ENCODE peak calls at places on chromosomes 12 and 14, in seven cellular contexts. O is hepatocyte, X is GM04504, S is fibroblast of mammary gland, K is activated T-cell treated with anti-CD3 and anti-CD28 coated beads for 48 hours, Y is hippocampal formation, U is kidney. E is an unnamed sample.

GRCh38 chr12:127162902-127163301 is 1104.1 kb upstream of the TMEM132C start:
- DNase-seq in U (no peak), Y (no peak), K (peak), O (peak), X (peak), S (peak), E (peak)

GRCh38 chr14:73500360-73500759 is 9.6 kb downstream of the RIOX1 start:
- DNase-seq in Y (no peak), U (no peak), K (no peak), S (no peak), X (no peak), O (no peak), E (no peak)

GRCh38 chr12:53069621-53070410 is 9.4 kb downstream of the SPRYD3 start:
- DNase-seq in O (no peak), Y (no peak), K (no peak), U (peak), X (no peak), S (no peak), E (no peak)

GRCh38 chr14:92153581-92153980 is 31.8 kb downstream of the CPSF2 start:
- DNase-seq in K (no peak), X (no peak), U (no peak), S (no peak), O (no peak), Y (no peak), E (no peak)

GRCh38 chr14:31774567-31774966 is 213.4 kb downstream of the NUBPL start:
- DNase-seq in K (no peak), X (no peak), O (no peak), Y (no peak), U (no peak), S (no peak), E (no peak)

GRCh38 chr12:2797721-2798418 is 3.1 kb downstream of the FKBP4 start:
- DNase-seq in X (no peak), U (no peak), S (no peak), Y (no peak), O (no peak), K (no peak), E (no peak)

GRCh38 chr12:20125259-20125919 is 242.9 kb upstream of the PDE3A start:
- DNase-seq in O (no peak), Y (no peak), S (peak), K (no peak), X (no peak), U (no peak), E (no peak)

GRCh38 chr12:65496617-65497016 is 218.1 kb downstream of the MSRB3 start:
- DNase-seq in Y (no peak), X (no peak), S (peak), K (no peak), O (peak), U (no peak), E (no peak)

GRCh38 chr12:124233041-124233836 is 61.7 kb upstream of the RFLNA start:
- DNase-seq in Y (no peak), X (peak), U (no peak), K (no peak), O (peak), S (peak), E (no peak)

GRCh38 chr12:100823988-100824387 is 29.4 kb downstream of the ANO4 start:
- DNase-seq in X (no peak), O (no peak), K (no peak), S (peak), U (no peak), Y (no peak), E (no peak)

GRCh38 chr12:47910486-47910885 is 5.7 kb upstream of the VDR start:
- DNase-seq in U (no peak), K (no peak), S (peak), Y (no peak), X (no peak), O (no peak), E (no peak)

GRCh38 chr12:22334696-22335290 is at the start of gene ST8SIA1:
- DNase-seq in O (peak), X (no peak), Y (peak), S (peak), K (no peak), U (peak), E (peak)

GRCh38 chr14:95840094-95840493 is 36.5 kb upstream of the TUNAR start:
- DNase-seq in X (no peak), Y (no peak), S (no peak), O (no peak), K (no peak), U (no peak), E (no peak)

GRCh38 chr12:12872139-12872933 is 19.0 kb upstream of the GPRC5A start:
- DNase-seq in X (no peak), O (peak), K (no peak), Y (no peak), S (peak), U (no peak), E (no peak)

GRCh38 chr12:51531982-51532497 is 59.0 kb upstream of the SCN8A start:
- DNase-seq in S (peak), K (peak), U (no peak), Y (peak), O (peak), X (peak), E (peak)

GRCh38 chr12:34403706-34404376 is 381.5 kb downstream of the ALG10 start:
- DNase-seq in Y (no peak), X (no peak), K (no peak), S (no peak), U (peak), O (peak), E (no peak)

GRCh38 chr12:93778306-93778705 is 101.1 kb downstream of the CRADD start:
- DNase-seq in O (peak), K (no peak), S (peak), X (peak), Y (no peak), U (no peak), E (no peak)

GRCh38 chr14:101604228-101604934 is 43.1 kb downstream of the DIO3 start:
- DNase-seq in K (no peak), S (no peak), O (no peak), X (no peak), U (no peak), Y (no peak), E (no peak)

GRCh38 chr12:42571327-42572009 is 18.1 kb downstream of the PRICKLE1 start:
- DNase-seq in X (no peak), K (no peak), U (no peak), S (no peak), Y (no peak), O (no peak), E (no peak)

GRCh38 chr12:131829351-131829794 is 1.2 kb downstream of the MMP17 start:
- DNase-seq in U (no peak), Y (no peak), X (no peak), S (no peak), K (no peak), O (peak), E (no peak)

GRCh38 chr14:69708586-69709169 is 58.3 kb upstream of the SRSF5 start:
- DNase-seq in U (peak), O (no peak), Y (peak), S (no peak), K (no peak), X (no peak), E (no peak)

GRCh38 chr12:103986823-103987222 is 21.2 kb downstream of the TDG start:
- DNase-seq in Y (no peak), O (no peak), K (no peak), X (no peak), U (no peak), S (no peak), E (no peak)

GRCh38 chr14:81269100-81269978 is 48.6 kb upstream of the GTF2A1 start:
- DNase-seq in Y (no peak), X (peak), S (peak), O (peak), K (no peak), U (no peak), E (peak)

E was measured in GM12891.